ENCODE peak calls at places on chromosome 7, in nine cellular contexts. H, V, K, Y, J, A, T, P and U are unnamed samples.

GRCh38 chr7:44729949-44730590 is 18.6 kb upstream of the ZMIZ2 start:
- DNase-seq in P (no peak), Y (no peak), T (no peak), H (no peak), V (no peak), A (no peak), J (no peak), K (no peak), U (no peak)

GRCh38 chr7:69703099-69703498 is 104.8 kb downstream of the AUTS2 start:
- DNase-seq in V (no peak), T (no peak), P (no peak), J (no peak), A (no peak), H (no peak), Y (no peak), K (no peak), U (no peak)

GRCh38 chr7:157446322-157446721 is 109.5 kb downstream of the DNAJB6 start:
- DNase-seq in A (no peak), V (no peak), Y (no peak), H (no peak), K (no peak), J (no peak), P (peak; percentile 31), T (no peak), U (no peak)

GRCh38 chr7:107661865-107662379 is 1.3 kb downstream of the SLC26A4 start:
- DNase-seq in J (no peak), A (no peak), H (no peak), P (no peak), V (no peak), T (no peak), K (no peak), Y (no peak), U (no peak)

GRCh38 chr7:157228864-157229422 is 90.2 kb downstream of the UBE3C start:
- DNase-seq in J (peak; percentile 7), T (no peak), P (no peak), V (peak; percentile 45), K (no peak), H (no peak), Y (peak; percentile 23), A (peak; percentile 45), U (peak; percentile 49)

GRCh38 chr7:114008696-114009095 is 89.9 kb upstream of the PPP1R3A start:
- DNase-seq in V (no peak), T (no peak), P (no peak), J (no peak), Y (no peak), H (no peak), K (no peak), A (no peak), U (no peak)

GRCh38 chr7:87152897-87153641 is 816 bp downstream of the DMTF1 start:
- DNase-seq in H (peak; percentile 17), V (peak; percentile 11), K (no peak), Y (peak; percentile 67), J (peak; percentile 22), T (peak; percentile 50), A (peak; percentile 37), P (peak; percentile 62), U (peak; percentile 46)

GRCh38 chr7:13336227-13336626 is 648.8 kb downstream of the ARL4A start:
- DNase-seq in J (no peak), A (peak; percentile 34), T (no peak), Y (no peak), V (peak; percentile 52), P (no peak), K (no peak), H (peak; percentile 1), U (peak; percentile 68)

GRCh38 chr7:123131556-123132345 is 68.0 kb downstream of the SLC13A1 start:
- DNase-seq in T (no peak), P (no peak), H (no peak), A (no peak), V (no peak), K (no peak), J (no peak), Y (no peak), U (no peak)

GRCh38 chr7:134130124-134130523 is 3.0 kb downstream of the LRGUK start:
- DNase-seq in Y (no peak), J (no peak), T (no peak), V (no peak), P (no peak), H (no peak), A (no peak), K (no peak), U (no peak)

GRCh38 chr7:16918288-16918895 is 36.6 kb upstream of the AGR3 start:
- DNase-seq in Y (peak; percentile 59), T (no peak), K (no peak), J (no peak), V (peak; percentile 70), P (no peak), H (peak; percentile 36), A (peak; percentile 72), U (peak; percentile 71)

GRCh38 chr7:108585843-108586242 is 16.2 kb downstream of the DNAJB9 start:
- DNase-seq in H (no peak), T (no peak), P (no peak), J (no peak), V (no peak), Y (no peak), A (no peak), K (no peak), U (no peak)

GRCh38 chr7:105439174-105439893 is 50.6 kb upstream of the SRPK2 start:
- DNase-seq in K (no peak), J (no peak), P (no peak), A (peak; percentile 73), V (peak; percentile 71), Y (no peak), T (no peak), H (peak; percentile 77), U (peak; percentile 89)

GRCh38 chr7:157493017-157493416 is 156.2 kb downstream of the DNAJB6 start:
- DNase-seq in V (peak; percentile 42), J (no peak), Y (no peak), K (no peak), A (no peak), H (no peak), T (no peak), P (no peak), U (no peak)

GRCh38 chr7:2175514-2175913 is 57.2 kb downstream of the MAD1L1 start:
- DNase-seq in Y (no peak), K (no peak), H (peak; percentile 95), V (peak; percentile 90), J (no peak), T (no peak), A (peak; percentile 98), P (no peak), U (peak; percentile 96)

GRCh38 chr7:128530855-128531104 is 54.2 kb downstream of the METTL2B start:
- DNase-seq in K (no peak), T (no peak), A (no peak), H (no peak), V (no peak), J (no peak), P (no peak), Y (no peak), U (no peak)

GRCh38 chr7:108771853-108772252 is 202.2 kb downstream of the DNAJB9 start:
- DNase-seq in J (no peak), P (no peak), H (no peak), T (no peak), K (no peak), A (no peak), V (no peak), Y (no peak), U (no peak)

GRCh38 chr7:113652501-113652900 is 266.3 kb downstream of the PPP1R3A start:
- DNase-seq in P (no peak), H (peak; percentile 42), V (no peak), Y (no peak), K (no peak), T (no peak), J (no peak), A (peak; percentile 10), U (peak; percentile 70)

GRCh38 chr7:82805527-82805960 is 357.1 kb downstream of the PCLO start:
- DNase-seq in V (peak; percentile 89), J (no peak), K (no peak), A (peak; percentile 88), H (peak; percentile 94), P (no peak), Y (no peak), T (no peak), U (peak; percentile 93)

GRCh38 chr7:5591547-5591899 is 167.9 kb upstream of the TNRC18 start:
- DNase-seq in A (peak; percentile 82), H (peak; percentile 86), V (peak; percentile 69), P (peak; percentile 66), J (no peak), K (no peak), Y (peak; percentile 19), T (no peak), U (peak; percentile 91)

GRCh38 chr7:1740214-1740613 is 70.1 kb downstream of the ELFN1 start:
- DNase-seq in P (no peak), V (no peak), H (no peak), J (no peak), T (no peak), K (no peak), A (no peak), Y (no peak), U (no peak)

GRCh38 chr7:120070201-120070600 is 202.8 kb upstream of the KCND2 start:
- DNase-seq in K (no peak), Y (no peak), H (no peak), A (no peak), P (no peak), J (no peak), T (no peak), V (no peak), U (no peak)

GRCh38 chr7:23135765-23136164 is 30.2 kb downstream of the KLHL7 start:
- DNase-seq in P (no peak), A (no peak), V (no peak), H (no peak), K (no peak), Y (no peak), T (no peak), J (no peak), U (no peak)

GRCh38 chr7:135773451-135773850 is 24.8 kb upstream of the FAM180A start:
- DNase-seq in H (no peak), A (no peak), Y (no peak), J (no peak), K (no peak), V (peak; percentile 17), T (no peak), P (no peak), U (no peak)

GRCh38 chr7:18257711-18258110 is 230.1 kb upstream of the PRPS1L1 start:
- DNase-seq in P (no peak), A (peak; percentile 66), H (no peak), K (no peak), Y (no peak), T (no peak), J (no peak), V (peak; percentile 65), U (peak; percentile 7)